ENCODE peak calls at places on chromosomes 1 and 21, in four cellular contexts. O, K, J and B are unnamed samples.

GRCh38 chr1:238738942-238739341 is 647.4 kb upstream of the CHRM3 start:
- DNase-seq in O (no peak), J (no peak), K (no peak), B (no peak)

GRCh38 chr1:224768971-224769370 is 152.9 kb downstream of the CNIH3 start:
- DNase-seq in O (no peak), K (no peak), J (no peak), B (no peak)

GRCh38 chr1:71196685-71197084 is 115.8 kb upstream of the ZRANB2 start:
- DNase-seq in J (no peak), O (peak; percentile 22), K (no peak), B (no peak)

GRCh38 chr1:113940365-113941244 is 11.5 kb downstream of the HIPK1 start:
- DNase-seq in K (no peak), J (no peak), O (no peak), B (no peak)

GRCh38 chr1:3858231-3858981 is 1.1 kb downstream of the DFFB start:
- DNase-seq in O (peak; percentile 52), J (peak; percentile 37), K (no peak), B (peak; percentile 22)

GRCh38 chr1:59015708-59016107 is 231.9 kb upstream of the JUN start:
- DNase-seq in K (no peak), J (no peak), O (no peak), B (no peak)

GRCh38 chr1:206735553-206736031 is 35.0 kb upstream of the IL19 start:
- DNase-seq in K (no peak), J (peak; percentile 87), O (no peak), B (no peak)

GRCh38 chr1:161725888-161726630 is 4.7 kb downstream of the FCRLB start:
- DNase-seq in K (no peak), O (peak; percentile 64), J (no peak), B (peak; percentile 23)

GRCh38 chr1:7389786-7390603 is 381.1 kb upstream of the VAMP3 start:
- DNase-seq in J (no peak), O (peak; percentile 22), K (no peak), B (no peak)

GRCh38 chr1:80922906-80923305 is 877.8 kb upstream of the ADGRL2 start:
- DNase-seq in K (no peak), O (no peak), J (no peak), B (no peak)

GRCh38 chr1:41513388-41513745 is 28.9 kb upstream of the EDN2 start:
- DNase-seq in K (no peak), O (peak; percentile 63), J (peak; percentile 23), B (no peak)

GRCh38 chr1:244041475-244042100 is 9.5 kb upstream of the ZBTB18 start:
- DNase-seq in O (no peak), J (no peak), K (no peak), B (no peak)

GRCh38 chr1:223876643-223877042 is 30.9 kb upstream of the TP53BP2 start:
- DNase-seq in O (no peak), J (no peak), K (no peak), B (no peak)

GRCh38 chr1:41682149-41682548 is 197.7 kb upstream of the EDN2 start:
- DNase-seq in O (no peak), K (no peak), J (no peak), B (no peak)

GRCh38 chr1:70044832-70045231 is 160.5 kb downstream of the LRRC40 start:
- DNase-seq in O (no peak), K (no peak), J (no peak), B (no peak)

GRCh38 chr1:163697137-163697536 is 375.4 kb downstream of the NUF2 start:
- DNase-seq in O (no peak), K (no peak), J (no peak), B (no peak)

GRCh38 chr1:33758698-33759097 is 105.2 kb upstream of the HMGB4 start:
- DNase-seq in O (no peak), K (no peak), J (no peak), B (no peak)

GRCh38 chr1:40783001-40783905 is at the start of gene KCNQ4:
- DNase-seq in J (peak; percentile 79), K (no peak), O (peak; percentile 80), B (no peak)

GRCh38 chr1:33025180-33025569 is 11.5 kb downstream of the AK2 start:
- DNase-seq in O (no peak), K (no peak), J (no peak), B (no peak)

GRCh38 chr1:243791586-243792267 is 58.3 kb downstream of the AKT3 start:
- DNase-seq in K (no peak), J (no peak), O (no peak), B (no peak)

GRCh38 chr1:97986041-97987005 is 65.5 kb upstream of the DPYD start:
- DNase-seq in J (no peak), K (no peak), O (no peak), B (no peak)

GRCh38 chr1:235286667-235287066 is 41.3 kb downstream of the ARID4B start:
- DNase-seq in K (no peak), J (no peak), O (no peak), B (no peak)

GRCh38 chr21:23475518-23476189 is 2131.6 kb downstream of the MRPL39 start:
- DNase-seq in K (no peak), J (no peak), O (peak; percentile 28), B (no peak)

GRCh38 chr1:62364726-62365125 is 45.5 kb upstream of the KANK4 start:
- DNase-seq in K (no peak), O (no peak), J (no peak), B (peak; percentile 20)

GRCh38 chr1:62358974-62359373 is 39.7 kb upstream of the KANK4 start:
- DNase-seq in O (no peak), K (no peak), J (no peak), B (no peak)

GRCh38 chr1:62362061-62362951 is 43.1 kb upstream of the KANK4 start:
- DNase-seq in J (no peak), K (no peak), O (no peak), B (no peak)

GRCh38 chr1:62361426-62361825 is 42.2 kb upstream of the KANK4 start:
- DNase-seq in O (no peak), J (no peak), K (no peak), B (no peak)

GRCh38 chr1:62362952-62363325 is 43.7 kb upstream of the KANK4 start:
- DNase-seq in O (no peak), K (no peak), J (no peak), B (no peak)
- TF ChIP-seq JUND in O (no peak), K (no peak), J (no peak), B (no peak)

DNA sequence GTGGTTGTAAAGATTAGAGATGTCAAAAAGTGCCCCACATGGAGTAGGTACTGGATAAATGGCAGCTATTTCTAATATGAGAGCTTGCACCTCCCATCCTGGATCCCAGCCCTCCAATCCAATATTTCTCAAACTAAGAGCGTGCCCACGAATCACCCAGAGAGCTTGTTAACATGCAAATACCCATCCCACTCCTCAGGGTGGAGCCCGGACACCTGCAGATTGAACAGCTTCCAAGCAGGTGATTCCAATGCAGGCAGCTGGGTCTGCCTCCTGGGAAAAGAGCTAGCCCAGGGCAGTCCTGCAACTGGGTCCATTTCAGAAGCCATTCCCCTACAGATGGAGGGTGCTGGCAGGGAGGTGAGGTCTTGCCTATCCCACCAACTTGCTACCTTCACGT is 33.0 kb downstream of the LRRN2 start:
- DNase-seq in K (no peak), O (no peak), J (no peak), B (no peak)
- TF ChIP-seq JUND in K (no peak), O (no peak), J (no peak), B (no peak)

GRCh38 chr1:55937840-55938375 is 641.5 kb downstream of the PLPP3 start:
- DNase-seq in K (no peak), O (no peak), J (no peak), B (no peak)
- TF ChIP-seq JUND in K (no peak), O (no peak), J (no peak), B (no peak)

DNA sequence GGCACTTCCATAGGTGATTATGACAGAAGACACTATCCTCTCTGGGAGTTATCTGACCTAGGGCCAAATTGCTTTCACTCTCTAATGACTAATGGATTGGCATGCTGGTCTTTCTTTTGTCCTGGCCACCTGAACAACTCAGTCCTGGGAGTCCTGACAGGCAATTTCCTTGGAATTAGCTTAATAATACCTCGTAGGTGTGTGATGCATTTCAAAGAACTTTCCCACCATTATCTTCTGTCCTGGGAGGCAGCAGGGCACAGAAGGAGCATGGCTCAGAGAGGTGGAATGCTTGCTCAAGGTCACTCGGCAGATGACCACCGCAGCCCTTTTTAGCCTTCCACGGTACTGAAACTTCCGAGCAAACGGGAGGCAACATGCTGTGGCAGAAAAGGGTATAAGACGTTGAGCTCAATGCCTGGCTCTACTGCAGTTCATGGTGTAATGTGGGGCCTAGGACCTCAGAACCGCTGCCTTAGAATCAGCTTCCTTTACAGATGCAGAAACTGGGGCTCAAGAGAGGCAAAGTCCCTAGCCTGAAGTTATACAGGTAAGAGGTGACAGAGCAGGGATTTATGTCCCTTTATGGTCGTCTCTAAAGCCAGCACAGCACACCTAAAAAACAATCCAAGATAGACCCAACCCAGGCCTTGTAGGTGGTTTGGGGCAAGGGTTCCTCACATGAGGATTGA is 3.2 kb downstream of the ID3 start:
- DNase-seq in O (no peak), J (no peak), K (peak; percentile 67), B (peak; percentile 77)
- TF ChIP-seq JUND in O (peak; percentile 27), J (no peak), K (no peak), B (no peak)

GRCh38 chr1:1280782-1281481 is 696 bp downstream of the SCNN1D start:
- DNase-seq in J (no peak), K (no peak), O (no peak), B (no peak)

GRCh38 chr1:1279028-1279427 is 1.2 kb upstream of the SCNN1D start:
- DNase-seq in J (no peak), O (no peak), K (no peak), B (no peak)

GRCh38 chr1:1283821-1284220 is 3.6 kb downstream of the SCNN1D start:
- DNase-seq in O (peak; percentile 87), K (no peak), J (peak; percentile 56), B (no peak)

GRCh38 chr1:1282998-1283397 is 2.8 kb downstream of the SCNN1D start:
- DNase-seq in J (no peak), O (no peak), K (no peak), B (no peak)

GRCh38 chr1:1281533-1282321 is 1.5 kb downstream of the SCNN1D start:
- DNase-seq in O (peak; percentile 55), J (no peak), K (no peak), B (peak; percentile 67)
- TF ChIP-seq JUND in O (no peak), J (no peak), K (no peak), B (no peak)

GRCh38 chr1:53544731-53545515 is 85.7 kb downstream of the DMRTB1 start:
- DNase-seq in J (no peak), O (peak; percentile 16), K (no peak), B (no peak)

GRCh38 chr1:53541761-53542550 is 82.8 kb downstream of the DMRTB1 start:
- DNase-seq in O (no peak), J (peak; percentile 18), K (peak; percentile 13), B (no peak)

GRCh38 chr1:53542551-53542950 is 83.4 kb downstream of the DMRTB1 start:
- DNase-seq in K (no peak), J (no peak), O (no peak), B (no peak)

GRCh38 chr1:53543771-53544695 is 84.8 kb downstream of the DMRTB1 start:
- DNase-seq in K (no peak), J (no peak), O (peak; percentile 74), B (no peak)

DNA sequence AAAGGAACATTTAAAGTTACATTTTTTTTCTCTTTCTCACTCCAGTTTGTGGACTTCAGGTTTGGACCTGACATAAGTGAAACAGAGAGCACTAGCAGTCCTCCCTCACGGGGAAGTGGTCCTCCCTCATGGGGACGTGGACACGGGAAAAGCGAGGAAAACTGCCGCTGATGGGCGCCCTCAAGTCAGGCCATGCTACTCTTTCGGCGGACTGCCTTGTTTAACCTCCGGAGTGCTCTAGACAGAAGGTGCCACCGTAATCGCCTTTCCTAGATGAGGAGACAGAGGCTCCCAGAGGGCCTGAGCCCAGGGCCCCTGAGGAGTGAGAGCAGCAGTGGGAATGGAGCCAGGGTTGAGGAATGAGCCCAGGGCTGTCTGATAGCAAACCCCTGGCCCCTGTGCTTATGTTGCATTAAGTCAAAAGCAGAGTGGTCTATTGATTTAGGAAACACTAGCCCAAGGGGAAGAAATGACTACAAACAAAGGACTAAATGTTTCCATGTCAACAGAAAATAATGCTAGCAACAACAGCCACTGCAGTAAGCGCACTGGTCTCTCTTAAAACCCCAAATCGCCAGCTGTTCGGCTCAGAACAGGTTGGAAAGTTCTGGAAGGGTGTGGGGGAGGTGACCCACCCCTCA is 84.1 kb downstream of the DMRTB1 start:
- DNase-seq in O (peak; percentile 56), J (no peak), K (no peak), B (no peak)
- TF ChIP-seq JUND in O (no peak), J (no peak), K (no peak), B (no peak)